ENCODE peak calls at places on chromosome 6, in six cellular contexts. H, P, D, R, W and C are unnamed samples.

GRCh38 chr6:168817558-168818159 is 376.7 kb downstream of the SMOC2 start:
- DNase-seq in W (no peak), D (no peak), H (no peak), R (no peak), P (no peak), C (no peak)

GRCh38 chr6:137043710-137044365 is 927 bp downstream of the IL20RA start:
- DNase-seq in W (peak; percentile 28), P (peak; percentile 51), R (no peak), D (no peak), H (no peak), C (no peak)

GRCh38 chr6:122735618-122736017 is 43.9 kb upstream of the FABP7 start:
- DNase-seq in D (no peak), R (no peak), H (no peak), W (no peak), P (no peak), C (no peak)

GRCh38 chr6:45830441-45831139 is 185.1 kb downstream of the CLIC5 start:
- DNase-seq in D (no peak), R (no peak), H (no peak), P (peak; percentile 21), W (peak; percentile 35), C (no peak)

GRCh38 chr6:125658759-125659431 is 90.5 kb upstream of the HEY2 start:
- DNase-seq in R (no peak), H (no peak), W (no peak), D (no peak), P (peak; percentile 8), C (no peak)

GRCh38 chr6:152142116-152142515 is 334.6 kb downstream of the ESR1 start:
- DNase-seq in P (no peak), W (no peak), H (no peak), R (no peak), D (no peak), C (no peak)

GRCh38 chr6:1187293-1188131 is 124.4 kb upstream of the FOXQ1 start:
- DNase-seq in R (no peak), W (no peak), D (no peak), P (no peak), H (no peak), C (no peak)

GRCh38 chr6:72182337-72183246 is 296.2 kb downstream of the RIMS1 start:
- DNase-seq in P (peak; percentile 37), D (no peak), W (peak; percentile 60), R (no peak), H (peak; percentile 70), C (no peak)

GRCh38 chr6:32609731-32610640 is 20.3 kb upstream of the HLA-DRB1 start:
- DNase-seq in D (no peak), R (no peak), H (no peak), W (no peak), P (peak; percentile 95), C (peak; percentile 75)

GRCh38 chr6:40856271-40856670 is 182.8 kb downstream of the UNC5CL start:
- DNase-seq in D (no peak), R (no peak), W (no peak), P (no peak), H (no peak), C (no peak)

GRCh38 chr6:39260451-39260850 is 31.2 kb upstream of the KCNK5 start:
- DNase-seq in D (no peak), W (no peak), H (no peak), R (no peak), P (no peak), C (no peak)

GRCh38 chr6:17015551-17016381 is 86.1 kb upstream of the STMND1 start:
- DNase-seq in W (peak; percentile 16), D (peak; percentile 86), R (no peak), H (no peak), P (peak; percentile 68), C (peak; percentile 84)

GRCh38 chr6:72580281-72580940 is 41.5 kb upstream of the KCNQ5 start:
- DNase-seq in H (no peak), P (peak; percentile 89), D (no peak), W (no peak), R (no peak), C (no peak)

GRCh38 chr6:87925373-87926060 is 122.1 kb upstream of the SPACA1 start:
- DNase-seq in P (no peak), H (no peak), R (no peak), W (peak; percentile 55), D (no peak), C (peak; percentile 83)

GRCh38 chr6:87922191-87922946 is 125.3 kb upstream of the SPACA1 start:
- DNase-seq in P (no peak), R (no peak), H (no peak), D (no peak), W (no peak), C (no peak)

GRCh38 chr6:87923389-87924050 is 124.1 kb upstream of the SPACA1 start:
- DNase-seq in W (no peak), D (no peak), R (no peak), H (no peak), P (no peak), C (no peak)

GRCh38 chr6:87921034-87921433 is 126.6 kb upstream of the SPACA1 start:
- DNase-seq in H (no peak), P (no peak), W (no peak), D (no peak), R (no peak), C (no peak)

DNA sequence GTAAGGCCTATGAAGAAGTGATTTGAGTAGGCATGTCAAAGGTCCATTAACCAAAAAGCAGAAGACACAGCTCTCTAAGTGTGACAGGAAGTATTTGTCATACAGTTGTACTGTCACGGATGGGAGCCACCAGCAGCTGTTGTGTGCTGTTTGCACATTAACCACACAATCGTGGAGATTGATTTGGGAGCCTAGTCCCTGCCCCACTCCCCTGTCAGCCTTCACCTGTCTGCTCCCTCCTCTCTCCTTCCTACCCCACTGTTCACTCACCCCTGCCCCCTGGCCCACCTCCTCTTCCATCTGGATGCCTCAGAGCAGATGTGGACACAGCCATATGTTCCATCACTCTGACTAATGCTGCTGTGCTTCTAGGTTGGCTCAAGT is 124.7 kb upstream of the SPACA1 start:
- DNase-seq in H (no peak), W (no peak), P (no peak), D (no peak), R (no peak), C (peak; percentile 85)
- TF ChIP-seq CTCF in H (no peak), W (no peak), P (no peak), D (no peak), R (no peak), C (no peak)

DNA sequence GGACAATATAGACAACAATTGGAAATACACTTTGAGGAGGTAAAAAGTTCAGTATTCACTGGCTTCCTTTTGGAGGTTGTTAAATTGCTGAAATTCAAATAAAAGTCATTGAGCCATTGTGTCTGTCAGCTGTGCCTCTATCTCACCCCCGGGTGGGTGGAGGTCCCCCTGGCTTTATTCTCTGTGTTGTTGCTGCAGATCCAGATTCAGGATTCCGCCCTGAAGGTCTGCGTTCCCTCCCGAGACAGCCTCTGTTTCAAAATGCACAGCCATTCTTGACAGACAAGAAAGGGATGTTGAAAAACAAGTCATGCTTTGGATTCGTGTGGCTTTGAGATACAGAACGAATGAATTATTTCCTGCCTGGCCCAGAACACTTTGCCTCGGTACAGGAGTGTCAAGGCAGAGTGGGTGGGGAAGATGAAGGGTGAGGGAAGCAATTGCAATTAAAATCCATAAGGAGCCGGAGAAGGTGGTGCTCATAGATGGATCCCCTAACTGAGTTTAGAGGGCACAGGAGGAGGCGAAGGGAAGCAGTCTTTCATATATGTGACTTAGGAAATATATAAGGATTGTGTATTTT is 118.3 kb downstream of the TTLL2 start:
- DNase-seq in D (no peak), P (no peak), R (no peak), H (no peak), W (no peak), C (no peak)
- H3K4me3 ChIP-seq in D (no peak overlapping the region), P (no peak overlapping the region), R (no peak overlapping the region), H (no peak overlapping the region), W (no peak overlapping the region), C (no peak overlapping the region)

GRCh38 chr6:25177629-25178028 is 101.5 kb upstream of the CARMIL1 start:
- DNase-seq in P (no peak), D (no peak), W (no peak), H (no peak), R (no peak), C (no peak)

GRCh38 chr6:25178336-25178735 is 100.8 kb upstream of the CARMIL1 start:
- DNase-seq in R (no peak), W (no peak), D (no peak), P (no peak), H (no peak), C (no peak)

GRCh38 chr6:25181923-25182322 is 97.3 kb upstream of the CARMIL1 start:
- DNase-seq in D (no peak), P (peak; percentile 16), W (no peak), H (no peak), R (no peak), C (no peak)

GRCh38 chr6:25179051-25179778 is 100.0 kb upstream of the CARMIL1 start:
- DNase-seq in W (no peak), P (peak; percentile 88), D (no peak), R (no peak), H (no peak), C (no peak)

DNA sequence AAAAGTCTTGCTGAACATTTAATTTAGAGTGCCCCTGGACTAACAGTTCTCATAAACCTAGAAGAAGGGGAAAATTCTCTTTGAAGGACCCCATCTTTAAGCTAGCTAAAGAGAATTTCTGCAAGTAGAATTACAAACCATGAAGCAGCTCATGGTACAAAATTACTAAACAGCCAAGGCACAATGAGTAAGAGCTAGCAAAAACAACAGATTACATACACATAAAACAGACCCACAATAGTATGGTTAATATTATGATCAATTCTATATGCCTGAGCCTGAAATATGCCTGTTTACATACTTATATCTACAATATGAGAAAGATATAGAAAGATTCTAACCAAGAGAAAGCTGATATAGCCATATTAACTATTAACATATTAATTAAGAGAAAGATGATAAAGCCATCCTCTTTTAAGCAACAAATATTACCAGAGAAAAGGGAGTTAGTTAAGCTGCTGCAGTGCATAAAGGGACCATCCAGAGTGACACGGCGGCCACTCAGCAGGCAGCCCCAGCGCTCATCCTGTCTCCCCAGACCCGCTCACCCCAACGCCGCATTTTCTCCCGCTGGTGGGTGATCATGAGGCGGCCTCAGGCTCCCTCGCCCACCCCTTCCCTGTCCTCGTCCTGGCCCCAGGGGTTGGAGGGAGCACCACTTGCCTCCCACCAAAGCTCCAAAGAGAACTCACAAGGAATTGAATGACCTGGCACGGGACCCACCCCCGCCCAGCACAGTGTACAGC is 98.4 kb upstream of the CARMIL1 start:
- DNase-seq in W (no peak), H (no peak), D (no peak), R (no peak), P (no peak), C (peak; percentile 73)
- H3K27ac ChIP-seq in W (peak overlapping the region; percentile 74), H (no peak overlapping the region), D (no peak overlapping the region), R (peak overlapping the region; percentile 38), P (no peak overlapping the region), C (peak overlapping the region; percentile 78)

DNA sequence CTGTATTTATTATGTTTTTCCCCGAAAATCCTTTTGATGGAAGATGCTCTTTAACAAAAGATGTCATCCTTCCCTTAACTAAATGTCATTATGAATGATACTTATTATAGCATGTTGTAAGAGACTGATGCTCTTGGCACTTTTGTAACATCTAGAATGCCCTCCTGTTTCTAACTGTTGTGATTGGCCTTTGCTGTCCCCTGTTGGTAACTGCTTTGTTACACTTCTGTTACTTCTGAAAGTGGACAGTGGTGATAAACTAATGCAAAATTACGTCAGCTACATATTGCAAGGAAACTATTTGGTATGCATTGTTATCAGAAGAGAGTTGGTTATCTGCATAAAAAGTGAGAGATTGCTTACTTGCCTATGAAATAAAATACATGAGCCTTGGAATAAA is 5.8 kb downstream of the TTK start:
- DNase-seq in D (no peak), P (no peak), H (no peak), R (no peak), W (no peak), C (no peak)
- TF ChIP-seq CTCF in D (no peak), P (no peak), H (no peak), R (no peak), W (no peak), C (no peak)

GRCh38 chr6:14640631-14641030 is 523.1 kb downstream of the CD83 start:
- DNase-seq in R (no peak), D (no peak), H (no peak), W (no peak), P (no peak), C (no peak)
- H3K4me3 ChIP-seq in R (no peak overlapping the region), D (no peak overlapping the region), H (no peak overlapping the region), W (no peak overlapping the region), P (no peak overlapping the region), C (no peak overlapping the region)